ENCODE peak calls at places on chromosomes 4 and X, in four cellular contexts. One of them, this sample, is unnamed.
A peak's percentile ranks its signal among the peaks of the same experiment; 100 is the strongest.

GRCh38 chr4:2412885-2413716 is 5.3 kb downstream of the ZFYVE28 start:
- DNase-seq in stomach: peak; percentile 90
- DNase-seq in fibroblast of lung: peak; percentile 83
- DNase-seq in keratinocyte: peak; percentile 38
- DNase-seq in this sample: peak; percentile 90

GRCh38 chr4:159435561-159436023 is 332.7 kb downstream of the RAPGEF2 start:
- DNase-seq in stomach: no peak
- DNase-seq in fibroblast of lung: no peak
- DNase-seq in keratinocyte: no peak
- DNase-seq in this sample: no peak

GRCh38 chr4:153152453-153153338 is 51.5 kb upstream of the TRIM2 start:
- DNase-seq in fibroblast of lung: peak; percentile 41
- DNase-seq in keratinocyte: no peak
- DNase-seq in stomach: peak; percentile 50
- DNase-seq in this sample: peak; percentile 81

GRCh38 chr4:16858275-16858752 is 40.1 kb downstream of the LDB2 start:
- DNase-seq in fibroblast of lung: peak; percentile 61
- DNase-seq in keratinocyte: no peak
- DNase-seq in stomach: no peak
- DNase-seq in this sample: no peak

GRCh38 chr4:24396988-24397387 is 187.4 kb downstream of the DHX15 start:
- DNase-seq in keratinocyte: no peak
- DNase-seq in stomach: no peak
- DNase-seq in fibroblast of lung: no peak
- DNase-seq in this sample: no peak

GRCh38 chrX:45143455-45143854 is 57.2 kb downstream of the DIPK2B start:
- DNase-seq in stomach: no peak
- DNase-seq in keratinocyte: no peak
- DNase-seq in fibroblast of lung: no peak
- DNase-seq in this sample: no peak

GRCh38 chr4:132572210-132572609 is 576.9 kb upstream of the PCDH10 start:
- DNase-seq in fibroblast of lung: peak; percentile 49
- DNase-seq in keratinocyte: no peak
- DNase-seq in stomach: no peak
- DNase-seq in this sample: no peak

GRCh38 chr4:75542824-75543223 is 13.0 kb upstream of the ODAPH start:
- DNase-seq in stomach: no peak
- DNase-seq in keratinocyte: peak; percentile 90
- DNase-seq in fibroblast of lung: peak; percentile 10
- DNase-seq in this sample: no peak

GRCh38 chr4:97587912-97588311 is 555.4 kb downstream of the STPG2 start:
- DNase-seq in fibroblast of lung: no peak
- DNase-seq in stomach: no peak
- DNase-seq in keratinocyte: peak; percentile 11
- DNase-seq in this sample: no peak

GRCh38 chr4:140300271-140300970 is 73.0 kb upstream of the SCOC start:
- DNase-seq in stomach: no peak
- DNase-seq in keratinocyte: peak; percentile 61
- DNase-seq in fibroblast of lung: peak; percentile 78
- DNase-seq in this sample: no peak

GRCh38 chr4:187307131-187307530 is 583.5 kb upstream of the FAT1 start:
- DNase-seq in fibroblast of lung: peak; percentile 58
- DNase-seq in stomach: no peak
- DNase-seq in keratinocyte: peak; percentile 68
- DNase-seq in this sample: no peak

GRCh38 chrX:103148075-103148474 is 55.1 kb upstream of the NXF3 start:
- DNase-seq in stomach: no peak
- DNase-seq in fibroblast of lung: no peak
- DNase-seq in keratinocyte: no peak
- DNase-seq in this sample: no peak

GRCh38 chrX:42776195-42776594 is 1.8 kb downstream of the PPP1R2C start:
- DNase-seq in fibroblast of lung: peak; percentile 5
- DNase-seq in keratinocyte: no peak
- DNase-seq in stomach: no peak
- DNase-seq in this sample: no peak

GRCh38 chr4:8547108-8547911 is 32.9 kb upstream of the GPR78 start:
- DNase-seq in keratinocyte: peak; percentile 35
- DNase-seq in fibroblast of lung: peak; percentile 27
- DNase-seq in stomach: no peak
- DNase-seq in this sample: no peak

GRCh38 chr4:40515398-40516293 is 114.0 kb downstream of the RBM47 start:
- DNase-seq in fibroblast of lung: peak; percentile 42
- DNase-seq in stomach: peak; percentile 72
- DNase-seq in keratinocyte: no peak
- DNase-seq in this sample: peak; percentile 87

GRCh38 chrX:122517781-122518180 is 666.3 kb upstream of the GRIA3 start:
- DNase-seq in keratinocyte: no peak
- DNase-seq in fibroblast of lung: peak; percentile 18
- DNase-seq in stomach: no peak
- DNase-seq in this sample: no peak

GRCh38 chr4:38086515-38087226 is 126.5 kb downstream of the PTTG2 start:
- DNase-seq in fibroblast of lung: no peak
- DNase-seq in stomach: no peak
- DNase-seq in keratinocyte: no peak
- DNase-seq in this sample: no peak

GRCh38 chrX:123943074-123943473 is 18.4 kb upstream of the STAG2 start:
- DNase-seq in stomach: no peak
- DNase-seq in fibroblast of lung: no peak
- DNase-seq in keratinocyte: no peak
- DNase-seq in this sample: no peak

GRCh38 chrX:77910108-77910840 is at the start of gene ATP7A:
- DNase-seq in fibroblast of lung: peak; percentile 89
- DNase-seq in keratinocyte: no peak
- DNase-seq in stomach: peak; percentile 88
- DNase-seq in this sample: peak; percentile 89

GRCh38 chrX:54473993-54474859 is 21.8 kb downstream of the FGD1 start:
- DNase-seq in fibroblast of lung: no peak
- DNase-seq in stomach: no peak
- DNase-seq in keratinocyte: peak; percentile 38
- DNase-seq in this sample: no peak
- TF ChIP-seq CTCF in fibroblast of lung: no peak
- TF ChIP-seq CTCF in stomach: no peak
- TF ChIP-seq CTCF in keratinocyte: peak; percentile 44
- TF ChIP-seq CTCF in this sample: no peak

GRCh38 chr4:30725562-30725961 is 5.4 kb downstream of the PCDH7 start:
- DNase-seq in keratinocyte: no peak
- DNase-seq in stomach: no peak
- DNase-seq in fibroblast of lung: peak; percentile 29
- DNase-seq in this sample: no peak

GRCh38 chr4:30722092-30722915 is 2.1 kb downstream of the PCDH7 start:
- DNase-seq in stomach: no peak
- DNase-seq in fibroblast of lung: peak; percentile 18
- DNase-seq in keratinocyte: no peak
- DNase-seq in this sample: no peak

GRCh38 chr4:30726090-30726668 is 6.0 kb downstream of the PCDH7 start:
- DNase-seq in stomach: no peak
- DNase-seq in keratinocyte: no peak
- DNase-seq in fibroblast of lung: peak; percentile 39
- DNase-seq in this sample: no peak

GRCh38 chr4:30722916-30723270 is 2.7 kb downstream of the PCDH7 start:
- DNase-seq in fibroblast of lung: peak; percentile 9
- DNase-seq in stomach: no peak
- DNase-seq in keratinocyte: no peak
- DNase-seq in this sample: peak; percentile 16

DNA sequence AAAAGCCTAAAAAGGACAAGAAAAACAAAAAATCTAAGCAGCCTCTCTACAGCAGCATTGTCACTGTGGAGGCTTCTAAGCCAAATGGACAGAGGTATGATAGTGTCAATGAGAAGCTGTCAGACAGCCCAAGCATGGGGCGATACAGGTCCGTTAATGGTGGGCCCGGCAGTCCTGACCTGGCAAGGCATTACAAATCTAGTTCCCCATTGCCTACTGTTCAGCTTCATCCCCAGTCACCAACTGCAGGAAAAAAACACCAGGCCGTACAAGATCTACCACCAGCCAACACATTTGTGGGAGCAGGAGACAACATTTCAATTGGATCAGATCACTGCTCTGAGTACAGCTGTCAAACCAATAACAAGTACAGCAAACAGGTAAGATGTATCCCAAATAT is 4.0 kb downstream of the PCDH7 start:
- DNase-seq in fibroblast of lung: peak; percentile 29
- DNase-seq in keratinocyte: no peak
- DNase-seq in stomach: no peak
- DNase-seq in this sample: no peak
- H3K4me3 ChIP-seq in fibroblast of lung: peak overlapping the region; percentile 36
- H3K4me3 ChIP-seq in keratinocyte: peak overlapping the region; percentile 77
- H3K4me3 ChIP-seq in stomach: peak overlapping the region; percentile 60
- H3K4me3 ChIP-seq in this sample: peak overlapping the region; percentile 1

GRCh38 chrX:71543316-71543715 is 10.4 kb downstream of the OGT start:
- DNase-seq in stomach: no peak
- DNase-seq in keratinocyte: peak; percentile 67
- DNase-seq in fibroblast of lung: no peak
- DNase-seq in this sample: no peak
- H3K36me3 ChIP-seq in stomach: peaks cover 7% of the 10 kb centered on the region
- H3K36me3 ChIP-seq in keratinocyte: peaks cover 2% of the 10 kb centered on the region
- H3K36me3 ChIP-seq in fibroblast of lung: peaks cover 5% of the 10 kb centered on the region
- H3K36me3 ChIP-seq in this sample: no peaks in the 10 kb centered on the region

GRCh38 chrX:113390531-113390930 is 549.9 kb upstream of the AMOT start:
- DNase-seq in stomach: no peak
- DNase-seq in fibroblast of lung: no peak
- DNase-seq in keratinocyte: no peak
- DNase-seq in this sample: no peak
- TF ChIP-seq CTCF in stomach: no peak
- TF ChIP-seq CTCF in fibroblast of lung: no peak
- TF ChIP-seq CTCF in keratinocyte: no peak
- TF ChIP-seq CTCF in this sample: no peak

GRCh38 chrX:129965166-129965565 is 17.3 kb upstream of the BCORL1 start:
- DNase-seq in keratinocyte: no peak
- DNase-seq in fibroblast of lung: no peak
- DNase-seq in stomach: no peak
- DNase-seq in this sample: no peak

GRCh38 chrX:129959493-129959832 is 23.0 kb upstream of the BCORL1 start:
- DNase-seq in fibroblast of lung: no peak
- DNase-seq in keratinocyte: no peak
- DNase-seq in stomach: no peak
- DNase-seq in this sample: peak; percentile 33

GRCh38 chrX:129963729-129964128 is 18.7 kb upstream of the BCORL1 start:
- DNase-seq in fibroblast of lung: no peak
- DNase-seq in stomach: no peak
- DNase-seq in keratinocyte: no peak
- DNase-seq in this sample: no peak

GRCh38 chrX:129958814-129959492 is 23.5 kb upstream of the BCORL1 start:
- DNase-seq in fibroblast of lung: peak; percentile 59
- DNase-seq in stomach: no peak
- DNase-seq in keratinocyte: no peak
- DNase-seq in this sample: no peak

DNA sequence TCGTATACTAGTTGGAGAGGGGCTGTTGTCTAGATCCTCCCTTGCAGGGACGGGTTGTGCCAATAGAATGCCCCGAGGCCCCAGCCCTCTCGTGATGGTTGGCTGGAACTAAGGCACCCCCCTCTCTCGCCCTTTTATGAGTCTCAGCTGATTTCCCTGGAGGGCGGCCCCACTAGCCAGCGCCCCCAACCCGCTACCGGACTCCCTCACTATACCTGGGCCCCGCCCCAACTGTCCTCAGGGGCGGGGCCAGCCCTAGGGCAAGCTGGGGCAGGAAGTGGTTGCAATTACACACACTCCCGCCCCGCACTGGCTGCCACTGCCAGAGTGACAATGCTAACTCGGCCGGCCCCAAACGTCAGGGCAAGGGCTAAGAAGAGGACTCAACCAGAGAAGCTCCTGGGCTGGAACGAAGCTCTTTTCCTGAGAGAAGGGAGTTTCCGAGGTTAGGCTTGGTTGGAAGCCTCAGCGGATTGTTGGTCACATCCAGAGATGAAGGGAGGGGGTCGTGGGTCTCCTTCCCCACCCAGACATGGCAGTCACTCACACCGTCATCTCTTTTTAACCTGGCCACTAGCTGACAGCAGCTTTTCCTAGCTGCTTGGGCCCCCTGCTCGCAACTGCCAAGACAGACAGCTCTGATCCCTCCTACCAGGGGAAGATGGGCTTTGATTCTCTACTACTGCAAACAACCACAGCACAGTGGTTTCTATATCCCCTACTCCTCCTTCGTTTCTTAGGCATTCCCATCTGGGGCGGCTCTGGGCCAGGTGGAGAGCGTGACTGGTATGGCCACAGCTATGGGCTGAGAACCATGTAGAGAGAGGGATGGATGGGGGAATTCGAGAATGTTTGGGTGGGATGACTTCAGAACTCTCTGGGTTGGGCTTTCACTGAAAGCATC is 21.0 kb upstream of the BCORL1 start:
- DNase-seq in stomach: peak; percentile 75
- DNase-seq in keratinocyte: peak; percentile 11
- DNase-seq in fibroblast of lung: no peak
- DNase-seq in this sample: peak; percentile 81
- H3K4me3 ChIP-seq in stomach: peak overlapping the region; percentile 2
- H3K4me3 ChIP-seq in keratinocyte: no peak overlapping the region
- H3K4me3 ChIP-seq in fibroblast of lung: no peak overlapping the region
- H3K4me3 ChIP-seq in this sample: no peak overlapping the region

GRCh38 chr4:4825431-4825830 is 34.0 kb upstream of the MSX1 start:
- DNase-seq in keratinocyte: no peak
- DNase-seq in fibroblast of lung: no peak
- DNase-seq in stomach: no peak
- DNase-seq in this sample: no peak

GRCh38 chr4:4820739-4821138 is 38.7 kb upstream of the MSX1 start:
- DNase-seq in keratinocyte: no peak
- DNase-seq in stomach: no peak
- DNase-seq in fibroblast of lung: no peak
- DNase-seq in this sample: no peak

GRCh38 chr4:4820264-4820663 is 39.2 kb upstream of the MSX1 start:
- DNase-seq in stomach: no peak
- DNase-seq in keratinocyte: no peak
- DNase-seq in fibroblast of lung: no peak
- DNase-seq in this sample: no peak

GRCh38 chr4:4821577-4821976 is 37.9 kb upstream of the MSX1 start:
- DNase-seq in fibroblast of lung: no peak
- DNase-seq in stomach: no peak
- DNase-seq in keratinocyte: no peak
- DNase-seq in this sample: no peak

GRCh38 chr4:4824232-4824631 is 35.2 kb upstream of the MSX1 start:
- DNase-seq in stomach: no peak
- DNase-seq in fibroblast of lung: no peak
- DNase-seq in keratinocyte: no peak
- DNase-seq in this sample: no peak
- H3K36me3 ChIP-seq in stomach: no peaks in the 10 kb centered on the region
- H3K36me3 ChIP-seq in fibroblast of lung: no peaks in the 10 kb centered on the region
- H3K36me3 ChIP-seq in keratinocyte: no peaks in the 10 kb centered on the region
- H3K36me3 ChIP-seq in this sample: no peaks in the 10 kb centered on the region